ENCODE peak calls at places on chromosomes 1 and 21, in ten cellular contexts. J is left lobe of liver; I is glutamatergic neuron; O is T-helper 2 cell; N is HFF-Myc; F is cardiac fibroblast; K is NCI-H774; Q is pulmonary artery endothelial cell; V is endothelial cell; S is stimulated activated CD8-positive, alpha-beta memory T cell treated with anti-CD3 and anti-CD28 coated beads, Interleukin-2, amount 100 ng/mL, for 1 hour. P is an unnamed sample.

GRCh38 chr21:44533891-44534627 is 5.9 kb downstream of the KRTAP10-1 start:
- DNase-seq in J (no peak), I (no peak), O (no peak), N (no peak), F (no peak), K (no peak), Q (no peak), V (no peak), S (no peak), P (no peak)

GRCh38 chr1:78682527-78682926 is 32.9 kb downstream of the IFI44 start:
- DNase-seq in J (no peak), I (no peak), O (no peak), N (no peak), F (peak; percentile 51), K (no peak), Q (no peak), V (no peak), S (no peak), P (no peak)

GRCh38 chr1:172902861-172903381 is 147.8 kb downstream of the TNFSF18 start:
- DNase-seq in J (no peak), I (no peak), O (no peak), N (no peak), F (peak; percentile 86), K (no peak), Q (no peak), V (no peak), S (no peak), P (no peak)

GRCh38 chr1:54228638-54229079 is 28.7 kb downstream of the MRPL37 start:
- DNase-seq in J (no peak), I (no peak), O (no peak), N (no peak), F (no peak), K (no peak), Q (no peak), V (no peak), S (no peak), P (no peak)

GRCh38 chr1:197224160-197224559 is 43.9 kb upstream of the CRB1 start:
- DNase-seq in J (no peak), I (no peak), O (no peak), N (no peak), F (peak; percentile 22), K (no peak), Q (no peak), V (no peak), S (no peak), P (no peak)

GRCh38 chr1:114154146-114154962 is 685 bp upstream of the SYT6 start:
- DNase-seq in J (no peak), I (peak; percentile 74), O (no peak), N (no peak), F (peak; percentile 12), K (no peak), Q (no peak), V (peak; percentile 52), S (no peak), P (no peak)

GRCh38 chr1:23110391-23110790 is 58.3 kb downstream of the LUZP1 start:
- DNase-seq in J (no peak), I (no peak), O (no peak), N (no peak), F (no peak), K (no peak), Q (no peak), V (no peak), S (no peak), P (no peak)

GRCh38 chr1:236156512-236157208 is 14.3 kb downstream of the GPR137B start:
- DNase-seq in J (no peak), I (no peak), O (no peak), N (no peak), F (no peak), K (no peak), Q (no peak), V (no peak), S (no peak), P (no peak)

GRCh38 chr21:31484219-31484618 is 140.2 kb upstream of the TIAM1 start:
- DNase-seq in J (no peak), I (no peak), O (no peak), N (no peak), F (no peak), K (no peak), Q (no peak), V (no peak), S (no peak), P (no peak)

P was measured in DMS153.